ENCODE peak calls at places on chromosomes 3 and 15, in four cellular contexts. E, N, F and X are unnamed samples.

GRCh38 chr3:134029734-134030381 is at the start of gene SLCO2A1:
- DNase-seq in E (peak; percentile 39), N (peak; percentile 11), F (peak; percentile 28), X (peak; percentile 76)

GRCh38 chr15:78105541-78106241 is 13.3 kb downstream of the SH2D7 start:
- DNase-seq in E (no peak), N (peak; percentile 29), F (no peak), X (peak; percentile 53)

GRCh38 chr3:169454823-169455222 is 208.7 kb downstream of the MECOM start:
- DNase-seq in E (no peak), N (peak; percentile 59), F (no peak), X (no peak)

GRCh38 chr3:131535131-131535530 is 32.4 kb upstream of the MRPL3 start:
- DNase-seq in E (no peak), N (peak; percentile 16), F (no peak), X (no peak)

GRCh38 chr3:19866751-19867347 is 67.2 kb downstream of the EFHB start:
- DNase-seq in E (peak; percentile 37), N (peak; percentile 58), F (no peak), X (no peak)

GRCh38 chr15:63396546-63396939 is 14.9 kb upstream of the CA12 start:
- DNase-seq in E (no peak), N (peak; percentile 24), F (no peak), X (no peak)

GRCh38 chr3:153210116-153210515 is 48.1 kb downstream of the RAP2B start:
- DNase-seq in E (no peak), N (peak; percentile 37), F (no peak), X (no peak)

GRCh38 chr3:16520636-16521579 is 7.4 kb upstream of the RFTN1 start:
- DNase-seq in E (no peak), N (no peak), F (no peak), X (no peak)

GRCh38 chr3:23648326-23648964 is 157.3 kb upstream of the UBE2E1 start:
- DNase-seq in E (no peak), N (peak; percentile 58), F (no peak), X (no peak)

GRCh38 chr15:88178631-88179030 is 77.9 kb downstream of the NTRK3 start:
- DNase-seq in E (no peak), N (no peak), F (no peak), X (no peak)

GRCh38 chr3:4995500-4996053 is 16.3 kb downstream of the BHLHE40 start:
- DNase-seq in E (no peak), N (peak; percentile 83), F (no peak), X (no peak)

GRCh38 chr3:112931737-112932521 is 43.0 kb downstream of the CD200R1 start:
- DNase-seq in E (no peak), N (no peak), F (no peak), X (no peak)

GRCh38 chr15:95327661-95328060 is 1002.8 kb upstream of the NR2F2 start:
- DNase-seq in E (no peak), N (no peak), F (no peak), X (no peak)

GRCh38 chr3:59442056-59442455 is 392.2 kb upstream of the CFAP20DC start:
- DNase-seq in E (no peak), N (no peak), F (no peak), X (no peak)

GRCh38 chr3:126180477-126181397 is at the start of gene ALDH1L1:
- DNase-seq in E (peak; percentile 31), N (peak; percentile 6), F (peak; percentile 86), X (peak; percentile 80)

GRCh38 chr3:56115698-56116097 is 352.6 kb downstream of the ERC2 start:
- DNase-seq in E (no peak), N (no peak), F (no peak), X (no peak)

GRCh38 chr3:111902534-111902933 is 43.5 kb downstream of the PHLDB2 start:
- DNase-seq in E (no peak), N (no peak), F (no peak), X (no peak)

GRCh38 chr15:78620021-78620838 is 566 bp downstream of the CHRNA3 start:
- DNase-seq in E (peak; percentile 23), N (no peak), F (no peak), X (peak; percentile 58)

GRCh38 chr15:101058735-101059134 is 139.6 kb downstream of the LRRK1 start:
- DNase-seq in E (peak; percentile 4), N (no peak), F (no peak), X (no peak)

GRCh38 chr15:19956124-19956796 is 585.3 kb downstream of the GOLGA6L6 start:
- DNase-seq in E (no peak), N (no peak), F (no peak), X (no peak)

GRCh38 chr3:138511990-138512389 is 77.6 kb downstream of the ESYT3 start:
- DNase-seq in E (no peak), N (no peak), F (no peak), X (no peak)

GRCh38 chr3:172052405-172052804 is 13.0 kb downstream of the FNDC3B start:
- DNase-seq in E (no peak), N (no peak), F (no peak), X (no peak)

GRCh38 chr3:145981057-145981456 is 179.9 kb downstream of the PLOD2 start:
- DNase-seq in E (no peak), N (no peak), F (no peak), X (no peak)

GRCh38 chr15:48532938-48533337 is 112.6 kb downstream of the FBN1 start:
- DNase-seq in E (no peak), N (no peak), F (no peak), X (no peak)

GRCh38 chr3:59818033-59818936 is 768.5 kb upstream of the CFAP20DC start:
- DNase-seq in E (peak; percentile 76), N (peak; percentile 97), F (peak; percentile 73), X (peak; percentile 69)

GRCh38 chr3:80285370-80285769 is 517.6 kb upstream of the ROBO1 start:
- DNase-seq in E (no peak), N (no peak), F (no peak), X (no peak)

GRCh38 chr3:38119802-38120689 is 16.9 kb downstream of the ACAA1 start:
- DNase-seq in E (no peak), N (no peak), F (no peak), X (no peak)

GRCh38 chr3:138921316-138922292 is 25.3 kb downstream of the FOXL2 start:
- DNase-seq in E (no peak), N (peak; percentile 81), F (no peak), X (no peak)

GRCh38 chr15:30974112-30974511 is 17.3 kb downstream of the MTMR10 start:
- DNase-seq in E (no peak), N (no peak), F (no peak), X (no peak)

GRCh38 chr3:78919021-78919755 is 848.6 kb downstream of the ROBO1 start:
- DNase-seq in E (no peak), N (peak; percentile 98), F (no peak), X (no peak)

GRCh38 chr3:30315452-30315851 is 290.9 kb upstream of the TGFBR2 start:
- DNase-seq in E (no peak), N (peak; percentile 44), F (no peak), X (no peak)

GRCh38 chr3:191235331-191236314 is 36.6 kb downstream of the OSTN start:
- DNase-seq in E (no peak), N (peak; percentile 63), F (no peak), X (no peak)

GRCh38 chr3:40989141-40990061 is 209.9 kb upstream of the CTNNB1 start:
- DNase-seq in E (no peak), N (no peak), F (no peak), X (no peak)

GRCh38 chr3:127031845-127032244 is 48.9 kb downstream of the PLXNA1 start:
- DNase-seq in E (no peak), N (no peak), F (no peak), X (no peak)

GRCh38 chr3:30085486-30085885 is 520.9 kb upstream of the TGFBR2 start:
- DNase-seq in E (no peak), N (no peak), F (no peak), X (no peak)

DNA sequence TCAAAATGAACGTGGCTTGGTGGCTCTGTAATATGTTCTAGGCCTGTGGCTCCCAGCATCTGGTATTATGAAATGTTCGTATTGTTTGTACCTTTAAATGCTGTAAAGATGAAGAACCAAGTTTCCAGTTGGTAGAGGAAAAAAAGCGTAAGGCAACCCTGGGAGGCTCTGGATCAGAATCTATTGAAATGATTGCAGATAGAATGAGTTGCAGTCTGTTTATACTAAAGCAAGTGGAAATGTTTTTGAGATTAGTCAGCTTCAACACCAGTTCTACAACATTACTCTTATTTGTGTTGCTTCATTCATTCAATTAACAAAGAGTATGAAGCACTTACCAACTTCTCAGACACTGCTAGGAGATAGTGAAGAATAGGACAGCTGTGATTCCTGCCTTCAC is 5.3 kb downstream of the ARL6IP5 start:
- DNase-seq in E (no peak), N (peak; percentile 84), F (no peak), X (no peak)
- H3K4me1 ChIP-seq in E (peaks cover 83% of the 10 kb centered on the region), N (peaks cover 19% of the 10 kb centered on the region), F (peaks cover 16% of the 10 kb centered on the region), X (peaks cover 85% of the 10 kb centered on the region)

DNA sequence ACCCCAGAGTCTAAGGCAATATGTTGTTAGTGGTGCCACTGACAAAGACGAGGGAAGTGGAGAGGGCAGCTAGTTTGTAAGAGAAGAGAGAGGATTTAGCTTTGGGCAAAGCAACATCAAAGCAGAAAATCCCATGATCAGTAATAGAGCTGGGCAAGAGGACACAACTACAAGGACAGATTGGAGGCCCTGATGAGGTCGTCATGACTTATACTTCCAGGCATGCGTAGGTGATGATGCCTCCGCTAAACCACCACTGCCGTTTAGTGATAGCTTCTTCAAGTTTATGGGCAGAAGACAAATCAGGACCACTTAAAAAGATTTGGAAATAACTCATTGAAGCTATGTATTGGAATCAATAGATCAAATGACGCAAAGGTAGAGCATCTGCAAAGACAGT is 2.6 kb downstream of the HRG start:
- DNase-seq in E (no peak), N (no peak), F (no peak), X (no peak)
- H3K27ac ChIP-seq in E (no peak overlapping the region), N (no peak overlapping the region), F (no peak overlapping the region), X (no peak overlapping the region)

DNA sequence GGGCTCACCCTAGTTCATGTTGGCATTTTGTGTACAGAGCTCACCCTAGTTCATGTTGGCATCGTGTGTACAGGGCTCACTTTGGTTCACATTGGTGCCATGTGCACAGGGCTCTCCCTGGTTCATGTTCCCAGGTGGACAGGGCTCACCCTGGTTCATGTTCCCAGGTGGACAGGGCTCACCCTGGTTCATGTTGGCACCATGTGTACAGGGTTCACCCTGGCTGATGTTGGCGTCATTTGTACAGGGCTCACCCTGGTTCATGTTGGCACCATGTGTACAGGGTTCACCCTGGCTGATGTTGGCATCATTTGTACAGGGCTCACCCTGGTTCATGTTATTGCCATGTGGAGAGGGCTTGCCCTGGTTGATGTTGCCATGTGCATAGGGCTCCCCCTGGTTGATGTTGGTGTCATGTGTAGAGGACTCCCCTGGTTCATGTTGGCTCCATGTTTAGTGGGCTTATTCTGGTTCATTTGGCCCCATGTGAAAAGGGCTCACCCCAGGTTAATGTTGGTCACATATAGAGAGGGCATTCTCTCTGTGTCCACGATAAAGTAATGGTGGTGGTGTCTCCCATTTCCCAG is 31.7 kb upstream of the NR2C2 start:
- DNase-seq in E (peak; percentile 1), N (no peak), F (no peak), X (peak; percentile 37)
- TF ChIP-seq CTCF in E (no peak), N (no peak), F (no peak), X (no peak)

GRCh38 chr3:66444146-66444644 is 56.6 kb downstream of the LRIG1 start:
- DNase-seq in E (no peak), N (no peak), F (no peak), X (no peak)
- H3K4me1 ChIP-seq in E (peaks cover 50% of the 10 kb centered on the region), N (peaks cover 32% of the 10 kb centered on the region), F (peaks cover 29% of the 10 kb centered on the region), X (peaks cover 52% of the 10 kb centered on the region)

DNA sequence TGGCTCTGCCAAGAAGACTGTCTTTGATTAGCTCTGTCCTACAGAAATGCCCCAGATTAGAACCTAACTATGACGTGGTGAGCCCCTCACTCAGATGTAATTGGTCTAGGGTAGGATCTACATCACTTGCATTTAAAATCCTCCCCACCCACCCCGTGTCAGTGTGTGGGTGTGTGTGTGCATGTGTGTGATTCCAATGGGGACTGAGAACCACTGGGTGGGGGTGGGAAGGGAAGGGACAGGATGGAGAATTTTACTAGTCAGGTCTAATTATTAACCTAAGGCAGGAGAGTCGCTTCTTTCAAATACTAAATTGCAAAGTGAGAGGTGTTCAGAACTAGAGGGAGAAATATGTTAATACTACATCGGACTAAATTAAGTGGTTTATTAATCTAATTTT is 91.7 kb downstream of the TBL1XR1 start:
- DNase-seq in E (no peak), N (no peak), F (no peak), X (no peak)
- H3K27ac ChIP-seq in E (no peak overlapping the region), N (no peak overlapping the region), F (no peak overlapping the region), X (no peak overlapping the region)